ENCODE peak calls at places on chromosomes 5 and 9, in ten cellular contexts. B is uterus, X is fibroblast of lung, F is left ventricle myocardium inferior, R is tibial nerve, J is K562, I is body of pancreas, O is HCT116, C is breast epithelium, S is suprapubic skin. G is an unnamed sample.

GRCh38 chr5:39580702-39581498 is 156.1 kb upstream of the DAB2 start:
- DNase-seq in B (no peak), X (peak; percentile 45), F (no peak), R (no peak), J (no peak), I (no peak), O (no peak), C (no peak), S (no peak), G (no peak)

GRCh38 chr9:30609713-30610112 is 1774.7 kb upstream of the ACO1 start:
- DNase-seq in B (no peak), X (peak; percentile 0), F (no peak), R (no peak), J (no peak), I (no peak), O (no peak), C (no peak), S (no peak), G (no peak)

GRCh38 chr9:130824079-130824478 is 11.0 kb upstream of the ABL1 start:
- DNase-seq in B (no peak), X (no peak), F (no peak), R (no peak), J (no peak), I (no peak), O (no peak), C (no peak), S (no peak), G (no peak)

GRCh38 chr5:123810253-123810652 is 298.3 kb downstream of the CSNK1G3 start:
- DNase-seq in B (no peak), X (no peak), F (peak; percentile 31), R (no peak), J (no peak), I (no peak), O (no peak), C (no peak), S (no peak), G (peak; percentile 67)

GRCh38 chr5:9441610-9442009 is 104.3 kb downstream of the SEMA5A start:
- DNase-seq in B (no peak), X (no peak), F (no peak), R (no peak), J (no peak), I (no peak), O (no peak), C (no peak), S (no peak), G (no peak)

GRCh38 chr5:16418471-16418922 is 47.1 kb downstream of the ZNF622 start:
- DNase-seq in B (no peak), X (no peak), F (peak; percentile 42), R (no peak), J (peak; percentile 92), I (peak; percentile 69), O (no peak), C (no peak), S (no peak), G (no peak)

GRCh38 chr5:36177715-36178556 is 26.0 kb downstream of the SKP2 start:
- DNase-seq in B (no peak), X (peak; percentile 50), F (no peak), R (no peak), J (peak; percentile 17), I (peak; percentile 21), O (peak; percentile 7), C (no peak), S (no peak), G (no peak)

GRCh38 chr9:133188843-133189180 is 20.2 kb downstream of the OBP2B start:
- DNase-seq in B (no peak), X (no peak), F (no peak), R (no peak), J (no peak), I (no peak), O (no peak), C (no peak), S (peak; percentile 55), G (peak; percentile 32)

GRCh38 chr5:179230061-179230461 is 115.2 kb downstream of the ADAMTS2 start:
- DNase-seq in B (peak; percentile 5), X (no peak), F (no peak), R (no peak), J (no peak), I (no peak), O (no peak), C (peak; percentile 38), S (peak; percentile 28), G (no peak)

GRCh38 chr5:127577458-127577857 is 60.0 kb downstream of the PRRC1 start:
- DNase-seq in B (no peak), X (peak; percentile 13), F (no peak), R (no peak), J (no peak), I (no peak), O (no peak), C (no peak), S (no peak), G (no peak)

GRCh38 chr5:15786884-15787283 is 286.9 kb downstream of the FBXL7 start:
- DNase-seq in B (no peak), X (no peak), F (peak; percentile 28), R (no peak), J (no peak), I (no peak), O (no peak), C (no peak), S (no peak), G (no peak)

GRCh38 chr9:87034891-87035290 is 87.6 kb upstream of the GAS1 start:
- DNase-seq in B (no peak), X (no peak), F (no peak), R (no peak), J (no peak), I (no peak), O (no peak), C (no peak), S (no peak), G (no peak)

GRCh38 chr9:4740623-4741364 is at the start of gene AK3:
- DNase-seq in B (peak; percentile 90), X (peak; percentile 87), F (peak; percentile 90), R (peak; percentile 61), J (peak; percentile 92), I (peak; percentile 91), O (peak; percentile 44), C (peak; percentile 86), S (peak; percentile 93), G (peak; percentile 85)

GRCh38 chr5:116542619-116543018 is 32.0 kb downstream of the SEMA6A start:
- DNase-seq in B (no peak), X (no peak), F (no peak), R (no peak), J (no peak), I (no peak), O (no peak), C (no peak), S (no peak), G (no peak)

GRCh38 chr9:33167949-33168535 is 906 bp upstream of the B4GALT1 start:
- DNase-seq in B (peak; percentile 48), X (no peak), F (no peak), R (no peak), J (peak; percentile 36), I (no peak), O (no peak), C (no peak), S (no peak), G (peak; percentile 33)

GRCh38 chr5:13878357-13878756 is 66.1 kb downstream of the DNAH5 start:
- DNase-seq in B (no peak), X (no peak), F (no peak), R (no peak), J (no peak), I (no peak), O (no peak), C (no peak), S (no peak), G (no peak)

DNA sequence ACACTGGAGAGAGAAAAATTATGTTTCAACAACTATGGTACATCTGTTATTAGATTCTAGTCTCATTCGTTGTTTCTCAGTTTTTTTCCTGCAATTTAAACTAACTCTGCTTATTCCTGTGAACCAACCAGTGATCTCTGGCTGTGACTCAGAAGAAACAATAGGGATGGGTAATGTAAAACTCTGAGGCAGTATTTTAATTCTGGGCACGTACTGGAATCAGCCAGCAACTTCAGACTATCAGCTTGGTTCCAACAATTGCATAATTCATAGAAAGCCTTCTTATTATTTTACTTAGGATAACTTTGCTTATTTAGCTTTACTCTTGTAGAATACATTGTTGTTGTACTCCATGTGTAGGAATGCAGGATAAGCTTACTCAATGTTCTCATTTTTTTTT is 28.7 kb downstream of the MLLT3 start:
- DNase-seq in B (no peak), X (peak; percentile 85), F (no peak), R (no peak), J (no peak), I (no peak), O (no peak), C (no peak), S (no peak), G (no peak)
- TF ChIP-seq CTCF in B (no peak), X (no peak), F (no peak), R (no peak), J (no peak), I (no peak), O (no peak), C (no peak), S (no peak), G (no peak)

GRCh38 chr5:63524281-63524680 is 438.0 kb downstream of the HTR1A start:
- DNase-seq in B (no peak), X (no peak), F (no peak), R (no peak), J (no peak), I (no peak), O (no peak), C (no peak), S (no peak), G (no peak)
- H3K9me3 ChIP-seq in B (no peaks in the 10 kb centered on the region), X (no peaks in the 10 kb centered on the region), F (peaks cover 6% of the 10 kb centered on the region), R (no peaks in the 10 kb centered on the region), J (no peaks in the 10 kb centered on the region), I (no peaks in the 10 kb centered on the region), O (peaks cover 13% of the 10 kb centered on the region), C (no peaks in the 10 kb centered on the region), S (peaks cover 4% of the 10 kb centered on the region), G (no peaks in the 10 kb centered on the region)

DNA sequence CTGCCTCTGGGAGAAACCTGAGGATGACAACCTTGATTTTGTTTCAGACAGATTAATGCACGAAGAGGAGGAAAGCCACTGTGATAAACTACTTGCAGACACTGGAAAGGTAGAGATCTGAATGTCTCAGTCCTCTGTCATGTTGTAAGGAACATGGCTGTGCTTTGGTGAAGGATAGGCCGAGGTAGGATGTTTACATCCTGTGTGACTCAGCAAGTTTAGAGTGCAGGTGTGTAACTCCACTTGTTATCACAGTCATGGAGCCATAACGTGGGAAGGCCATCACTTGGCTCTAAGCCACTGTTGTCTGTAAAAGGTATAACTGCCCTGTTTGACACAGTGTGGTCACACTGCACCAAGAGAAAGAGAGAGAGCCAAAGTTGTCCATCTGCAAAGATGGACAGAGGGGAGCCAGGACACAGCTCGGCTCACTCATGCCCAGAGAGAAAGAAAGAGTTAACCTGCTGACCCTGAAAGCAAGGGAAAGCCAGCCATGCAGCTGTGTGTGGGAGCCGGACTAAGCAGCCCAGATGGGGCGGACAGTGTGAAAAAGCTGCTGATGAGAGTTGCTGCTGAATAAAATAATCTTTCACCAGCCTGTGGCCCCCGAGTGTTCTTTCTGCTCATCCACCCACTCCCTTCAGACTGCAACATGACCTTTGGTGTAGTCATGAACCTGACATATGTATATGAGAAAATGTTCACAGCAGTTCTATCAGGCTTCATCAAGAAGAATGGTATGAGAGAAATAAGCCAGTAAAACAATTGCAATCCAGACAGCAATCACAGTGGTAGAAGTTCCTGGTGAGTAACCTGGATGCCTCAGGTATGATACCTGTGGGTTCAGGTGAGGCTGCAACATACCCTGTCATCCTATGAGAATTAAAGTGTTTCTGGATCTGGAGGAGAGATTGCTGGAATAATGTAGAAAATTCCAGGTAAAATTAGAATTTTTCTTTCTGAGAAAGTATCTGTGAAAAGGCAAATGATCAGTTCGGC is 115.9 kb downstream of the TARS1 start:
- DNase-seq in B (no peak), X (no peak), F (no peak), R (no peak), J (no peak), I (peak; percentile 57), O (no peak), C (no peak), S (no peak), G (no peak)
- H3K4me1 ChIP-seq in B (no peaks in the 10 kb centered on the region), X (no peaks in the 10 kb centered on the region), F (peaks cover 7% of the 10 kb centered on the region), R (no peaks in the 10 kb centered on the region), J (no peaks in the 10 kb centered on the region), I (peaks cover 11% of the 10 kb centered on the region), O (no peaks in the 10 kb centered on the region), C (no peaks in the 10 kb centered on the region), S (no peaks in the 10 kb centered on the region), G (no peaks in the 10 kb centered on the region)

GRCh38 chr5:113294341-113295110 is 140.3 kb downstream of the TSSK1B start:
- DNase-seq in B (peak; percentile 92), X (peak; percentile 90), F (peak; percentile 93), R (peak; percentile 79), J (peak; percentile 41), I (peak; percentile 82), O (peak; percentile 56), C (peak; percentile 84), S (peak; percentile 94), G (peak; percentile 50)
- TF ChIP-seq CTCF in B (peak; percentile 26), X (peak; percentile 31), F (peak; percentile 29), R (no peak), J (no peak), I (no peak), O (peak; percentile 10), C (no peak), S (no peak), G (no peak)